ENCODE peak calls at places on chromosomes 2 and 18, in seven cellular contexts. D is A172; Q is AG08396; G is CD8-positive, alpha-beta T cell; Y is RKO; Z is amniotic stem cell; C is activated naive CD4-positive, alpha-beta T cell treated with Interleukin-2 at 50 U/mL for 16 hours. P is an unnamed sample.

GRCh38 chr2:111121873-111122630 is 1.3 kb downstream of the BCL2L11 start:
- DNase-seq in D (peak; percentile 62), Q (peak; percentile 96), G (peak; percentile 86), Y (peak; percentile 87), Z (peak; percentile 71), C (peak; percentile 80), P (peak; percentile 86)

GRCh38 chr2:237874585-237875161 is 15.2 kb downstream of the RAMP1 start:
- DNase-seq in D (peak; percentile 76), Q (peak; percentile 87), G (no peak), Y (peak; percentile 27), Z (peak; percentile 86), C (no peak), P (no peak)

GRCh38 chr2:72757177-72757775 is 68.6 kb downstream of the EXOC6B start:
- DNase-seq in D (peak; percentile 95), Q (peak; percentile 26), G (no peak), Y (no peak), Z (peak; percentile 24), C (no peak), P (no peak)

GRCh38 chr2:80059381-80059907 is 245.1 kb downstream of the LRRTM1 start:
- DNase-seq in D (no peak), Q (no peak), G (no peak), Y (no peak), Z (no peak), C (no peak), P (no peak)

GRCh38 chr18:37179384-37179783 is 350.5 kb downstream of the KIAA1328 start:
- DNase-seq in D (no peak), Q (no peak), G (no peak), Y (no peak), Z (no peak), C (no peak), P (no peak)

GRCh38 chr18:48314694-48315093 is 94.5 kb downstream of the ZBTB7C start:
- DNase-seq in D (no peak), Q (no peak), G (no peak), Y (no peak), Z (no peak), C (no peak), P (no peak)

GRCh38 chr18:3089579-3089978 is 76.6 kb upstream of the LPIN2 start:
- DNase-seq in D (no peak), Q (no peak), G (no peak), Y (no peak), Z (no peak), C (no peak), P (no peak)

GRCh38 chr2:220648628-220649027 is 923.5 kb downstream of the EPHA4 start:
- DNase-seq in D (peak; percentile 28), Q (no peak), G (no peak), Y (no peak), Z (no peak), C (no peak), P (no peak)

GRCh38 chr18:2400701-2401191 is 170.6 kb downstream of the METTL4 start:
- DNase-seq in D (no peak), Q (no peak), G (no peak), Y (no peak), Z (no peak), C (no peak), P (no peak)

GRCh38 chr18:48153641-48154481 is 223.4 kb upstream of the SMAD2 start:
- DNase-seq in D (peak; percentile 70), Q (peak; percentile 53), G (no peak), Y (peak; percentile 20), Z (no peak), C (no peak), P (no peak)

GRCh38 chr2:95346738-95347671 is 49.9 kb downstream of the KCNIP3 start:
- DNase-seq in D (no peak), Q (no peak), G (no peak), Y (no peak), Z (no peak), C (peak; percentile 6), P (no peak)

GRCh38 chr2:28052691-28053090 is 162.2 kb downstream of the BABAM2 start:
- DNase-seq in D (no peak), Q (no peak), G (no peak), Y (no peak), Z (no peak), C (no peak), P (no peak)

GRCh38 chr18:77899972-77900754 is 650.5 kb downstream of the GALR1 start:
- DNase-seq in D (no peak), Q (peak; percentile 69), G (peak; percentile 70), Y (no peak), Z (no peak), C (peak; percentile 50), P (peak; percentile 39)

GRCh38 chr18:3869848-3870247 is 419.9 kb downstream of the TGIF1 start:
- DNase-seq in D (peak; percentile 72), Q (peak; percentile 50), G (no peak), Y (peak; percentile 50), Z (peak; percentile 23), C (no peak), P (peak; percentile 65)

GRCh38 chr18:55322176-55322735 is 265.7 kb downstream of the TCF4 start:
- DNase-seq in D (peak; percentile 72), Q (peak; percentile 66), G (no peak), Y (no peak), Z (peak; percentile 85), C (no peak), P (no peak)

GRCh38 chr18:9348079-9348671 is 13.6 kb downstream of the TWSG1 start:
- DNase-seq in D (peak; percentile 74), Q (peak; percentile 17), G (no peak), Y (no peak), Z (no peak), C (no peak), P (peak; percentile 28)

GRCh38 chr2:71614976-71615768 is 161.8 kb downstream of the DYSF start:
- DNase-seq in D (no peak), Q (peak; percentile 67), G (peak; percentile 29), Y (no peak), Z (no peak), C (no peak), P (no peak)

GRCh38 chr2:88697361-88698026 is 6.0 kb downstream of the RPIA start:
- DNase-seq in D (no peak), Q (no peak), G (no peak), Y (no peak), Z (no peak), C (no peak), P (no peak)

GRCh38 chr2:27954771-27955384 is 64.3 kb downstream of the BABAM2 start:
- DNase-seq in D (peak; percentile 96), Q (peak; percentile 43), G (no peak), Y (peak; percentile 25), Z (peak; percentile 77), C (peak; percentile 59), P (peak; percentile 44)

GRCh38 chr2:54503192-54503591 is 47.1 kb downstream of the SPTBN1 start:
- DNase-seq in D (peak; percentile 38), Q (no peak), G (no peak), Y (no peak), Z (no peak), C (peak; percentile 15), P (peak; percentile 27)

GRCh38 chr2:105261061-105261460 is 19.5 kb downstream of the GPR45 start:
- DNase-seq in D (peak; percentile 75), Q (peak; percentile 89), G (no peak), Y (no peak), Z (peak; percentile 81), C (no peak), P (peak; percentile 63)

GRCh38 chr2:136436921-136437320 is 319.0 kb upstream of the CXCR4 start:
- DNase-seq in D (no peak), Q (no peak), G (no peak), Y (no peak), Z (no peak), C (no peak), P (no peak)

GRCh38 chr2:202261531-202261930 is 4.0 kb upstream of the NOP58 start:
- DNase-seq in D (no peak), Q (peak; percentile 14), G (no peak), Y (no peak), Z (no peak), C (no peak), P (no peak)

GRCh38 chr18:34805117-34805882 is 95.2 kb downstream of the DTNA start:
- DNase-seq in D (no peak), Q (no peak), G (no peak), Y (no peak), Z (no peak), C (no peak), P (no peak)

GRCh38 chr18:46732201-46732600 is 24.7 kb downstream of the ST8SIA5 start:
- DNase-seq in D (no peak), Q (no peak), G (peak; percentile 25), Y (no peak), Z (no peak), C (no peak), P (no peak)

GRCh38 chr18:75406491-75407445 is 20.7 kb downstream of the SMIM21 start:
- DNase-seq in D (no peak), Q (no peak), G (no peak), Y (no peak), Z (no peak), C (no peak), P (no peak)

P was measured in SW480.